ENCODE peak calls at places on chromosomes 16 and 17, in seven cellular contexts. F, O, A, X, I, G and S are unnamed samples.

GRCh38 chr17:2994441-2994840 is 69.0 kb downstream of the OR1D5 start:
- DNase-seq in F (no peak), O (no peak), A (no peak), X (no peak), I (no peak), G (no peak), S (no peak)

GRCh38 chr16:30750876-30751465 is 2.7 kb downstream of the PHKG2 start:
- DNase-seq in F (no peak), O (no peak), A (no peak), X (no peak), I (no peak), G (no peak), S (no peak)

GRCh38 chr17:6666077-6666521 is 14.5 kb downstream of the C17orf100 start:
- DNase-seq in F (peak), O (peak), A (peak), X (peak), I (peak), G (peak), S (peak)

GRCh38 chr17:41629316-41629715 is 4.9 kb upstream of the KRT17 start:
- DNase-seq in F (no peak), O (no peak), A (no peak), X (no peak), I (no peak), G (no peak), S (no peak)

GRCh38 chr17:75547091-75547490 is 21.6 kb downstream of the LLGL2 start:
- DNase-seq in F (no peak), O (no peak), A (no peak), X (no peak), I (no peak), G (no peak), S (no peak)

GRCh38 chr17:58391302-58391984 is 25.9 kb downstream of the RNF43 start:
- DNase-seq in F (no peak), O (peak), A (peak), X (no peak), I (peak), G (no peak), S (no peak)

GRCh38 chr16:29898786-29899515 is 399 bp downstream of the SEZ6L2 start:
- DNase-seq in F (no peak), O (peak), A (no peak), X (no peak), I (no peak), G (no peak), S (no peak)

GRCh38 chr17:59842901-59843652 is 49.7 kb downstream of the TUBD1 start:
- DNase-seq in F (no peak), O (peak), A (peak), X (no peak), I (no peak), G (peak), S (no peak)

GRCh38 chr17:47695664-47696376 is 1.9 kb downstream of the TBKBP1 start:
- DNase-seq in F (no peak), O (no peak), A (no peak), X (no peak), I (no peak), G (peak), S (no peak)

GRCh38 chr16:11949527-11949926 is 7.7 kb upstream of the NPIPB2 start:
- DNase-seq in F (no peak), O (peak), A (peak), X (no peak), I (peak), G (no peak), S (peak)

GRCh38 chr16:12027091-12027490 is 50.6 kb downstream of the SNX29 start:
- DNase-seq in F (no peak), O (no peak), A (peak), X (no peak), I (no peak), G (no peak), S (no peak)

GRCh38 chr17:76417499-76418143 is 33.2 kb downstream of the SPHK1 start:
- DNase-seq in F (no peak), O (no peak), A (no peak), X (no peak), I (no peak), G (no peak), S (no peak)

GRCh38 chr17:67461228-67461780 is 84.2 kb downstream of the PITPNC1 start:
- DNase-seq in F (no peak), O (no peak), A (no peak), X (no peak), I (no peak), G (no peak), S (no peak)

GRCh38 chr16:30485818-30486436 is 13.4 kb downstream of the ITGAL start:
- DNase-seq in F (no peak), O (no peak), A (no peak), X (no peak), I (no peak), G (no peak), S (no peak)

GRCh38 chr17:32461853-32462617 is 17.7 kb downstream of the PSMD11 start:
- DNase-seq in F (peak), O (peak), A (peak), X (no peak), I (peak), G (no peak), S (no peak)

GRCh38 chr17:21282231-21282630 is 2.3 kb upstream of the MAP2K3 start:
- DNase-seq in F (no peak), O (peak), A (peak), X (no peak), I (no peak), G (peak), S (no peak)

GRCh38 chr16:86554599-86554916 is 477 bp downstream of the MTHFSD start:
- DNase-seq in F (no peak), O (no peak), A (no peak), X (no peak), I (no peak), G (no peak), S (no peak)

GRCh38 chr17:49729074-49729473 is 21.3 kb upstream of the SLC35B1 start:
- DNase-seq in F (no peak), O (no peak), A (no peak), X (no peak), I (no peak), G (no peak), S (no peak)

GRCh38 chr16:2475413-2476344 is 752 bp downstream of the TBC1D24 start:
- DNase-seq in F (peak), O (no peak), A (no peak), X (no peak), I (no peak), G (no peak), S (no peak)

GRCh38 chr17:42900460-42901331 is at the start of gene G6PC1:
- DNase-seq in F (no peak), O (no peak), A (no peak), X (no peak), I (no peak), G (no peak), S (no peak)

GRCh38 chr17:11899494-11899893 is 97.8 kb downstream of the ZNF18 start:
- DNase-seq in F (no peak), O (no peak), A (no peak), X (no peak), I (no peak), G (peak), S (no peak)

GRCh38 chr17:34988644-34989043 is 8.3 kb downstream of the LIG3 start:
- DNase-seq in F (no peak), O (no peak), A (no peak), X (no peak), I (no peak), G (no peak), S (no peak)

GRCh38 chr16:10256855-10257641 is 74.8 kb upstream of the GRIN2A start:
- DNase-seq in F (no peak), O (no peak), A (peak), X (no peak), I (peak), G (no peak), S (no peak)

GRCh38 chr17:69949931-69950330 is 125.1 kb upstream of the KCNJ16 start:
- DNase-seq in F (no peak), O (no peak), A (no peak), X (no peak), I (no peak), G (no peak), S (no peak)

GRCh38 chr16:24580665-24581064 is 41.3 kb downstream of the RBBP6 start:
- DNase-seq in F (no peak), O (no peak), A (peak), X (no peak), I (no peak), G (no peak), S (no peak)

GRCh38 chr17:29674270-29674669 is 51.6 kb upstream of the CORO6 start:
- DNase-seq in F (no peak), O (no peak), A (no peak), X (no peak), I (no peak), G (no peak), S (no peak)

GRCh38 chr17:4043862-4044261 is 79.6 kb upstream of the ATP2A3 start:
- DNase-seq in F (no peak), O (no peak), A (no peak), X (no peak), I (no peak), G (no peak), S (no peak)

GRCh38 chr17:43890240-43890639 is 17.1 kb downstream of the MPP2 start:
- DNase-seq in F (no peak), O (no peak), A (no peak), X (no peak), I (no peak), G (no peak), S (no peak)

GRCh38 chr16:85626191-85626951 is 13.2 kb downstream of the GSE1 start:
- DNase-seq in F (no peak), O (no peak), A (no peak), X (peak), I (peak), G (no peak), S (no peak)

GRCh38 chr16:4947722-4948503 is 10.2 kb upstream of the SEC14L5 start:
- DNase-seq in F (no peak), O (no peak), A (no peak), X (no peak), I (no peak), G (no peak), S (no peak)
- H3K27ac ChIP-seq in F (peak), O (no peak), A (no peak), X (no peak), I (no peak), G (no peak), S (no peak)

DNA sequence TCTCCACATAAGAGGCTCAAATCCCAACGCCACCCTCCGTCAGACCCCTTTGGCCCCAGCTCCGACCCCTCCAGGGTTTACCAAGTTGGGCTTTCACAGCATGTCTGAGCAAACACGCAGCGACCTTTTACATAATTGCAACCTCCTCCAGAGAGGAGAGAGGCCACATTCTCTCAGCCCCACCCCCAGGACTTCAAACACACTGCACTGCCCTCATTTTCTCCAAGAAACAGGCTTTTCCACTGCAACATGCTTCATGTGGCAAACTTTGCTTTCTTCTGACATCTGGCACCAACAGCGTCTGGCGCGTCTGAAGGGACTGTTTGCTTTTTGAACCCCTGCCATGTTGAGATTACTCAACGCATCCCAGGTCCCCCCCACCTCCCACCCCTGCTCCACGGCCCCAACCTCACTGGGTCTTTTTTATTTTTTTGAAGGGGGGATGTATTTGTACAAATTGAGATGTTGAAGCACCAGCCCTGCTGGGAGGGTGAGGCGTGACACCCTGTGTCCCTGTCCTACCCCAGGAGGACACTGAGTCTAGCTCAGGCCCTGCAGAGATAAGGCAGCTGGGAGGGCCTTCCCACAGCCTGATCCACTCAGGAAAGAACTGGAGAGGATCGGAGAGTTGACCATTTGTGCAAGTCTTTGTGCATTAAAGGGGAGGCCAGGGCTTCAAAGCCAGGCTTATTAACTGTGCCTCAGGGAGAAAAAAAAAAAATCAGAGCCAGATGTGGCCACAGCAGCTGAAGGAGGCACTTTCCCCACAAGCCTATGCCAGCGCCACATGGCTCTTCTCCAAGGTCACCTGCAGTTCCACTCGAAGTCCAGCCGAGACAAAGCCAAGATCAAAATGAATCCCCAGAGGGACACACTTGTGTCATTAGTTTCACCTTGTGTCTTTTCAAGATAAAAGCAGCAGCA is 29.7 kb downstream of the AXIN2 start:
- DNase-seq in F (peak), O (no peak), A (no peak), X (peak), I (peak), G (peak), S (no peak)
- TF ChIP-seq CTCF in F (peak), O (peak), A (no peak), X (peak), I (no peak), G (peak), S (peak)

DNA sequence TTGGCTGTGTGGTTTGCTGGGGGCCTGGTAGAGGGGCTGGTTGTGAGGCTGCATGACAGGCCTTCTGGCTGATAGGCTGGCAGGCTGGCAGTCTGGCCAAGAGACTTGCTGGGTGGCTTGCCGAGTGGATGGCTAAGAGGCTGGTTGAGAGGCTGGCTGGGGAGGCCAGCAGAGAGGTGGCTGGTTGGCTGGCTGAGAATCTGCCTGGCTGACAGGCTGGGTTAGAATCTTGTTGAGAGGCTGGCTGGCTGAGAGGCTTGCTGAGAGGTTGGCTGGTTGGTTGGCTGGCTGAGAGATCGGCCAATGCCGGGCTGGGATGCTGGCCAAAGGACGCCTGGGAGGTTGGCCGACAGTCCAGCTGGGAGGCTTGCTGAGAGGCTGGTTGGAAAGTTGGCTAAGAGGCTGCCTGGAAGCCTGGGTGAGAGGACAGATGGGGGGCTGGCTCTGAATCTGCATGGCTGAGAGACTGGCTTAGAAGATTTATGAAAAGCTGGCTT is 35.9 kb upstream of the ACSM2B start:
- DNase-seq in F (peak), O (no peak), A (no peak), X (peak), I (peak), G (peak), S (no peak)
- H3K4me3 ChIP-seq in F (no peak), O (no peak), A (no peak), X (no peak), I (no peak), G (no peak), S (no peak)

GRCh38 chr17:77470800-77471733 is 330.3 kb downstream of the SEC14L1 start:
- DNase-seq in F (peak), O (peak), A (no peak), X (peak), I (no peak), G (peak), S (no peak)
- H3K27ac ChIP-seq in F (peak), O (peak), A (peak), X (peak), I (peak), G (peak), S (peak)

DNA sequence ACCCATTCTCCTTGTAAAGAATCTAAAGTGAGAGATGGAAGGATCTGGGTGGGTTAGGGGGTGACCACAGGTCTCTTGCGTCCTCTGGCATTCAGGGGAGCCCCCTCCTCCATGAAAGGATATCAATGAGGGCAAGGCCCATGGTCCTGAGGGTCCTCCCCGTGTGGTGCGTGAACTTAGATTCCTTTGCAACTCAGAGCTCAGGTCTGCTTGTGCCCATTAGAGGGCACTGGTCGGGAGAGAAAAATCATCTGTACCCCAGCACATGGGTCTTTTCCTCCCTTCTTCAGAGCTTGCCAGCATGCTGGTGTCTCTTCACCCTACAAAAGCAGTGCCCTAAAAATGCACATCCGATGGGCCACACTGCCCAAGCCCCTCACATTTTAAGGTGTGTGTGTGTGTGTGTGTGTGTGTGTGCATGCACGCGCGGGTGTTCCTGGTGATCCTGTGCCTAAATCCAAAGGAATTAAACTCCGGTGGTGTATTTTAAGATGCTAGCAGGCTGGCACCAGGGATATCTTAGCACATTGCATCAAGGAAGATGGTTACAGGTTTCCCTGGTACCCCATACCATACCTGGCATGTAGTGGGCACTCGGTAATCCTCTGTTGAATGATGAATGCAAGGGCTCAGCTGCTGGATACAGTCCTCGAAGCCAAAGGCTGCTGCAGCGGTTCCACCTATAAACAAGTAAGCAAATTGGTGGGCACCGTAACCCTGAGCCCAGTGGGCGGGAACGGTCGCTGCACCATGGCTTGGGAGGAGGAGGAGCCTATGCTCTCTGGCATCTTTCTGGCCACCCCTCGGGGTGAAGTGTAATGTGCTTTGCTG is 4.7 kb downstream of the C1QTNF1 start:
- DNase-seq in F (peak), O (no peak), A (no peak), X (no peak), I (no peak), G (peak), S (no peak)
- TF ChIP-seq CTCF in F (no peak), O (peak), A (no peak), X (peak), I (peak), G (peak), S (no peak)

GRCh38 chr17:40070644-40070894 is 7.8 kb downstream of the THRA start:
- DNase-seq in F (no peak), O (no peak), A (no peak), X (no peak), I (no peak), G (no peak), S (no peak)

GRCh38 chr17:40069751-40070643 is 7.2 kb downstream of the THRA start:
- DNase-seq in F (peak), O (peak), A (peak), X (no peak), I (peak), G (peak), S (no peak)

GRCh38 chr17:40071720-40072480 is 9.1 kb downstream of the THRA start:
- DNase-seq in F (peak), O (no peak), A (no peak), X (peak), I (peak), G (peak), S (peak)

GRCh38 chr17:40072481-40073346 is 9.9 kb downstream of the THRA start:
- DNase-seq in F (no peak), O (no peak), A (no peak), X (no peak), I (peak), G (peak), S (no peak)

DNA sequence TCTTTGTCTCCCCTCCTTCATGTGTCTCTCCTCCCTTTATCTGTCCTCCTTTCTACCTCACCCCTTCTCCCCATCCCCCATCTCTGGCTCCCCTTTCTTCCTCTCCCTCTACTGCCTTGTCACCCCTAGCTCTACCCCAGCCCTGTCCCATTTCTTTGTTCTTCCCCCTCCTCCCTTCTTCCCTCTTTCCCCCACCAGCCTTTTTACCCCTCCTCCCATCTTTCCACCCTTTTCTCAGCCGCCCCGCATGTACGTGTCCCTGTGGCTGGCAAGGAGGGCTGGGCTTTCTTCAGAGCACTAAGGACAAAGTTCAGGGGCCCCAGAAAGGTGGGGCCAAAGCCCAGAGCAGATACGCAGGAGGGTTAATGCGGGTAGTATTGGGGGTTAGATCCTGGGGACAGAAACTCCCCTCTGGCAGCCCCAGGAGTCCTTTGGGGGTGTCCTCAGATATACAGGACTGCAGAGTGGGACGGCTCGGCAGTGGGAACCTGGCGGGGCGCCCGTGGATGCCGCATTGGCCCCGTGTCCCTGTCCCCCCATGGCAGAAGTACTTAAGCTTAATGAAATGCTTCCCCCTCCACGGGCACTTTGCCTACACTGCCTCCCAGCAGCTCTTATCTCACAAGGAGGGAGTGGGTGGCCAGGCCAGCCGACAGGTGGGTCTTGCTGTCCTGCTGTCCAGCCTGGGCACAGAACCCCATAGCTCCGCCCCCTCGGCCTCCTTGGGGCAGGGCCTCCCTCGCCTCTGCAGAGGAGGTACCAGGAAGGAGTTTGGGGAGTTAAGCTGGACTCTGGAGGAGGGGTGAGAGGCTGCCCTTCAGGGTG is 8.3 kb downstream of the THRA start:
- DNase-seq in F (peak), O (no peak), A (no peak), X (peak), I (peak), G (peak), S (no peak)
- H3K4me3 ChIP-seq in F (peak), O (no peak), A (no peak), X (peak), I (no peak), G (peak), S (peak)

GRCh38 chr16:87851141-87851587 is 18.1 kb downstream of the SLC7A5 start:
- DNase-seq in F (no peak), O (no peak), A (peak), X (no peak), I (no peak), G (no peak), S (no peak)
- H3K27ac ChIP-seq in F (no peak), O (no peak), A (peak), X (no peak), I (no peak), G (no peak), S (no peak)

GRCh38 chr16:16096161-16096857 is 127.0 kb downstream of the ABCC6 start:
- DNase-seq in F (peak), O (peak), A (no peak), X (peak), I (peak), G (peak), S (no peak)
- TF ChIP-seq CTCF in F (no peak), O (peak), A (peak), X (no peak), I (no peak), G (peak), S (no peak)

GRCh38 chr16:28003923-28004322 is 59.6 kb downstream of the GSG1L start:
- DNase-seq in F (no peak), O (no peak), A (no peak), X (no peak), I (no peak), G (no peak), S (no peak)
- H3K4me3 ChIP-seq in F (no peak), O (no peak), A (no peak), X (no peak), I (peak), G (no peak), S (no peak)